ENCODE peak calls at places on chromosome 6, in six cellular contexts. Q is heart left ventricle, G is K562, V is uterus, T is endothelial cell of umbilical vein, R is NB4. L is an unnamed sample.

GRCh38 chr6:76682842-76683241 is 610.4 kb upstream of the IMPG1 start:
- DNase-seq in G (no peak), T (peak), V (no peak), Q (no peak), R (peak), L (no peak)

GRCh38 chr6:87827291-87827690 is 125.3 kb upstream of the AKIRIN2 start:
- DNase-seq in R (no peak), V (no peak), G (no peak), Q (no peak), T (no peak), L (no peak)

GRCh38 chr6:170172406-170172805 is 118.5 kb downstream of the DLL1 start:
- DNase-seq in Q (no peak), R (no peak), G (no peak), V (no peak), T (no peak), L (no peak)

GRCh38 chr6:13678255-13678983 is 33.2 kb downstream of the RANBP9 start:
- DNase-seq in T (peak), V (no peak), Q (no peak), G (peak), R (no peak), L (peak)

GRCh38 chr6:45677381-45677992 is 299.8 kb upstream of the SUPT3H start:
- DNase-seq in R (peak), V (no peak), T (peak), Q (peak), G (no peak), L (no peak)

GRCh38 chr6:143583542-143584330 is 72.2 kb upstream of the FUCA2 start:
- DNase-seq in T (no peak), R (no peak), G (no peak), Q (no peak), V (no peak), L (no peak)

GRCh38 chr6:143655541-143655940 is 22.2 kb upstream of the PHACTR2 start:
- DNase-seq in T (no peak), R (no peak), G (no peak), V (no peak), Q (no peak), L (no peak)

GRCh38 chr6:83873869-83874268 is 14.4 kb downstream of the CYB5R4 start:
- DNase-seq in Q (no peak), R (peak), G (no peak), T (no peak), V (no peak), L (no peak)

GRCh38 chr6:107697682-107698081 is 126.4 kb downstream of the SCML4 start:
- DNase-seq in R (no peak), V (no peak), Q (no peak), G (no peak), T (no peak), L (no peak)

GRCh38 chr6:155530219-155530834 is 74.7 kb upstream of the NOX3 start:
- DNase-seq in T (peak), G (peak), Q (no peak), R (peak), V (no peak), L (peak)

DNA sequence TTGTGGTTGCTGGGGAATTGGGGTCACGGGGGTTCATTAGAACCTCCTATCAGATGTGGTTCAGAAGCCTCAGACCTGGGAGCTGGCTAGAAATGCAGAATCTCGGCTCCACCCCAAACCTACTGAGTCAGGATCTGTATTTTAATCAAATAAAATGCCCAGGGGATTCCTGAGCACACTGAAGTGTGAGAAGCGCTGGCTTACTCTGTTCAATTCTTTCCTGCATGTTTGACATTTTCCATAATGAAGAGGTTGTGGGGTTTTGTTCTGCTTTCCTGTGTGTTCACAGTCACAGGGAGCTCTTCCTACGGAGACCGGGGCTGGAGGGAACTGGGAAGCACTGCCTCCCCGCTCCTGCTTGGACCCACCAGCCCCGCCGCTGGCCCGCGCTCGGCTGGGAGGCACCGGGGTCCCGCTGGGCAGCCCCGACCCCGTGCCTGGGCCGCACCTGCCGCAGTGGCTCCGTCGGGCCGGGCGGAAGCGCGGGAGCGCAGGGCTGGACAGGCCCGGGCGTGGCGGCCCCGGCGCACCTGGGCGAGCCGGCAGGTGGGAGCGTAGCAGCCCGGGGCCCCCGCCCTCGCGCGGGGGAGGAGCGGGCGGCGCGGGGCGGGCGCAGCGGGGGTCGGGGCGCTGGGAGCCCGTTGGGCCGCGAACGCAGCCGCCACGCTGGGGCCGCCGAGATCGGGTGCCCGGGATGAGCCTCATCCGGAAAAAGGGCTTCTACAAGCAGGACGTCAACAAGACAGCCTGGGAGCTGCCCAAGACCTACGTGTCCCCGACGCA is at the start of gene MAPK13:
- DNase-seq in V (no peak), T (peak), G (no peak), Q (no peak), R (no peak), L (no peak)
- TF ChIP-seq POLR2A in V (no peak), T (no peak), G (no peak), Q (no peak), R (no peak), L (no peak)

GRCh38 chr6:131807644-131808459 is at the start of gene ENPP1:
- DNase-seq in R (no peak), Q (peak), T (peak), V (peak), G (peak), L (peak)
- TF ChIP-seq POLR2A in R (no peak), Q (no peak), T (no peak), V (peak), G (no peak), L (no peak)

GRCh38 chr6:47235964-47236760 is 73.5 kb downstream of the TNFRSF21 start:
- DNase-seq in Q (peak), T (no peak), G (peak), V (no peak), R (peak), L (no peak)
- TF ChIP-seq POLR2A in Q (no peak), T (no peak), G (no peak), V (no peak), R (no peak), L (no peak)

DNA sequence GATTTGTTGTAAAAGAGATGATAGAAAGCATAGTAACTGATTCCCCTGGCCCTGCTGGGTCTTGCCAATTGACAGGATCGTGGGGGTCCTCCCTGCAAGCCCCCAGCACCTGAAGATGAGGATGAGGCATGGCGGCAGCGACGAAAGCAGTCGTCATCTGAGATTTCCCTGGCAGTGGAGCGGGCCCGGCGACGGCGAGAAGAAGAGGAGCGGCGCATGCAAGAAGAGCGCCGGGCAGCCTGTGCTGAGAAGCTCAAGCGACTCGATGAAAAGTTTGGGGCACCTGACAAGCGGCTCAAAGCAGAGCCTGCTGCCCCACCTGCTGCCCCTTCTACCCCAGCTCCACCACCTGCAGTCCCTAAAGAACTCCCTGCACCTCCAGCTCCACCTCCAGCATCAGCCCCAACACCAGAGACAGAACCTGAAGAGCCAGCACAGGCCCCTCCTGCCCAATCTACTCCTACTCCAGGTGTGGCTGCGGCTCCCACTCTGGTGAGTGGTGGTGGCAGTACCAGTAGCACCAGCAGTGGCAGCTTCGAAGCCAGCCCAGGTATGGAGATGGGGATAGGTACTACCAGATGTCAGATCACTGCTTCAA is 7.3 kb downstream of the PRRC2A start:
- DNase-seq in R (no peak), T (no peak), V (no peak), Q (no peak), G (no peak), L (no peak)
- TF ChIP-seq POLR2A in R (no peak), T (no peak), V (no peak), Q (no peak), G (peak), L (no peak)

DNA sequence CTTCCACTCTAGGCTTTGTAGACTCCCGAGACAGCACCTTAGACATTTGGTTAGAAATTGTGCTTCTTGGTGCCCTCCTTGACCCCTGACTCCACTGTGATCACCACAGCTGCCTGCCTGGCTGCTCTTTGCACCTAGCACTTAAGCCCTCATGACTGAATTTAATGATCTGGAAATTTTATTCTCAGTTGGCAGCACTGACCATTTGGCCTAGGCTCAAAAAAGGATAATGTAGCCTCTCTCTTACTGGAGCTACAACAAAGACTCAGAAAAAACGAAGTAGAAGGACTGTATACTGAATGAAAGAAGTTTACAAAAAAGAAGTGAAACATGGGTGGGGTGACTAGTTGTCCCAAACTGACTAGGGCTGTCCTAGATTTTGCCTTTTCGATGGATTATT is 11.3 kb upstream of the ABRACL start:
- DNase-seq in R (no peak), V (peak), T (no peak), Q (no peak), G (no peak), L (no peak)
- TF ChIP-seq POLR2A in R (no peak), V (no peak), T (no peak), Q (no peak), G (no peak), L (no peak)

GRCh38 chr6:44126320-44127149 is 717 bp downstream of the MRPL14 start:
- DNase-seq in R (peak), T (peak), Q (peak), V (peak), G (peak), L (peak)

GRCh38 chr6:44123544-44123943 is 3.7 kb downstream of the MRPL14 start:
- DNase-seq in V (no peak), T (no peak), G (no peak), R (no peak), Q (no peak), L (no peak)

GRCh38 chr6:44128020-44128917 is 915 bp downstream of the TMEM63B start:
- DNase-seq in T (peak), R (peak), V (peak), G (peak), Q (peak), L (peak)

GRCh38 chr6:44129841-44130322 is 2.5 kb downstream of the TMEM63B start:
- DNase-seq in R (no peak), V (no peak), G (peak), Q (peak), T (no peak), L (peak)

GRCh38 chr6:44127186-44128019 is at the start of the genes MRPL14 and TMEM63B:
- DNase-seq in Q (peak), V (peak), G (peak), T (peak), R (peak), L (peak)
- TF ChIP-seq POLR2A in Q (no peak), V (peak), G (peak), T (peak), R (peak), L (peak)

GRCh38 chr6:29723666-29724588 is 693 bp downstream of the HLA-F start:
- DNase-seq in R (no peak), V (peak), G (no peak), T (peak), Q (peak), L (peak)
- TF ChIP-seq POLR2A in R (no peak), V (peak), G (no peak), T (no peak), Q (no peak), L (no peak)

GRCh38 chr6:35342258-35343091 is at the start of gene PPARD:
- DNase-seq in T (peak), R (peak), V (peak), G (peak), Q (peak), L (peak)
- TF ChIP-seq POLR2A in T (peak), R (no peak), V (peak), G (peak), Q (peak), L (peak)